ENCODE peak calls at places on chromosomes 5 and 9, in five cellular contexts. One of them, this sample, is unnamed.

GRCh38 chr5:138930371-138931097 is 55.4 kb upstream of the LRRTM2 start:
- DNase-seq in naive B cell: no peak
- DNase-seq in T-helper 22 cell: no peak
- DNase-seq in NCI-H226: no peak
- DNase-seq in GM12878: no peak
- DNase-seq in this sample: no peak

GRCh38 chr9:23011669-23012068 is 565.0 kb downstream of the DMRTA1 start:
- DNase-seq in GM12878: no peak
- DNase-seq in naive B cell: no peak
- DNase-seq in T-helper 22 cell: no peak
- DNase-seq in NCI-H226: peak; percentile 20
- DNase-seq in this sample: no peak

GRCh38 chr5:3671366-3671765 is 75.7 kb downstream of the IRX1 start:
- DNase-seq in NCI-H226: no peak
- DNase-seq in T-helper 22 cell: no peak
- DNase-seq in naive B cell: no peak
- DNase-seq in GM12878: no peak
- DNase-seq in this sample: no peak

GRCh38 chr5:181087309-181087708 is 43.7 kb downstream of the OR2V1 start:
- DNase-seq in GM12878: no peak
- DNase-seq in T-helper 22 cell: no peak
- DNase-seq in naive B cell: no peak
- DNase-seq in NCI-H226: no peak
- DNase-seq in this sample: no peak

GRCh38 chr5:133247881-133248642 is 196.2 kb downstream of the HSPA4 start:
- DNase-seq in T-helper 22 cell: no peak
- DNase-seq in naive B cell: no peak
- DNase-seq in NCI-H226: peak; percentile 16
- DNase-seq in GM12878: no peak
- DNase-seq in this sample: no peak

GRCh38 chr9:16974436-16974835 is 104.0 kb upstream of the BNC2 start:
- DNase-seq in GM12878: no peak
- DNase-seq in NCI-H226: no peak
- DNase-seq in T-helper 22 cell: no peak
- DNase-seq in naive B cell: no peak
- DNase-seq in this sample: no peak

GRCh38 chr5:87136096-87136495 is 131.6 kb upstream of the RASA1 start:
- DNase-seq in naive B cell: no peak
- DNase-seq in NCI-H226: no peak
- DNase-seq in T-helper 22 cell: no peak
- DNase-seq in GM12878: no peak
- DNase-seq in this sample: no peak

GRCh38 chr9:112175796-112176315 is 759 bp upstream of the SUSD1 start:
- DNase-seq in NCI-H226: no peak
- DNase-seq in T-helper 22 cell: no peak
- DNase-seq in GM12878: no peak
- DNase-seq in naive B cell: no peak
- DNase-seq in this sample: no peak

GRCh38 chr9:70121818-70122436 is 78.3 kb downstream of the MAMDC2 start:
- DNase-seq in T-helper 22 cell: no peak
- DNase-seq in GM12878: no peak
- DNase-seq in NCI-H226: no peak
- DNase-seq in naive B cell: no peak
- DNase-seq in this sample: no peak

GRCh38 chr9:77910216-77910615 is 121.4 kb downstream of the GNAQ start:
- DNase-seq in T-helper 22 cell: no peak
- DNase-seq in GM12878: no peak
- DNase-seq in naive B cell: no peak
- DNase-seq in NCI-H226: no peak
- DNase-seq in this sample: no peak

GRCh38 chr5:5017827-5018559 is 122.1 kb upstream of the ADAMTS16 start:
- DNase-seq in T-helper 22 cell: no peak
- DNase-seq in naive B cell: no peak
- DNase-seq in NCI-H226: no peak
- DNase-seq in GM12878: no peak
- DNase-seq in this sample: no peak

GRCh38 chr5:175059687-175060194 is 335.4 kb downstream of the MSX2 start:
- DNase-seq in GM12878: no peak
- DNase-seq in naive B cell: no peak
- DNase-seq in NCI-H226: no peak
- DNase-seq in T-helper 22 cell: no peak
- DNase-seq in this sample: no peak

GRCh38 chr5:136034976-136035375 is 6.2 kb downstream of the TGFBI start:
- DNase-seq in NCI-H226: no peak
- DNase-seq in T-helper 22 cell: no peak
- DNase-seq in naive B cell: no peak
- DNase-seq in GM12878: no peak
- DNase-seq in this sample: no peak

GRCh38 chr9:117739620-117740347 is 35.6 kb downstream of the TLR4 start:
- DNase-seq in naive B cell: no peak
- DNase-seq in GM12878: peak; percentile 4
- DNase-seq in NCI-H226: no peak
- DNase-seq in T-helper 22 cell: no peak
- DNase-seq in this sample: no peak

GRCh38 chr5:124176692-124177091 is 569.7 kb downstream of the ZNF608 start:
- DNase-seq in naive B cell: no peak
- DNase-seq in NCI-H226: no peak
- DNase-seq in T-helper 22 cell: no peak
- DNase-seq in GM12878: no peak
- DNase-seq in this sample: no peak

GRCh38 chr5:79464695-79465332 is 49.1 kb downstream of the HOMER1 start:
- DNase-seq in NCI-H226: peak; percentile 12
- DNase-seq in GM12878: no peak
- DNase-seq in naive B cell: peak; percentile 0
- DNase-seq in T-helper 22 cell: no peak
- DNase-seq in this sample: no peak

GRCh38 chr5:130529111-130529510 is 624.8 kb downstream of the CHSY3 start:
- DNase-seq in naive B cell: no peak
- DNase-seq in T-helper 22 cell: no peak
- DNase-seq in GM12878: no peak
- DNase-seq in NCI-H226: no peak
- DNase-seq in this sample: no peak

This sample was measured in T-helper 9 cell.